ENCODE peak calls at places on chromosome 1, in six cellular contexts. G is C1 segment of cervical spinal cord; I is sigmoid colon; A is Kasumi-1; Z is activated naive CD4-positive, alpha-beta T cell; J is psoas muscle. H is an unnamed sample.

GRCh38 chr1:200040516-200041138 is 13.1 kb downstream of the NR5A2 start:
- DNase-seq in A (no peak), J (no peak), I (no peak), Z (no peak), G (no peak), H (peak)

GRCh38 chr1:176692431-176692830 is 229.5 kb downstream of the PAPPA2 start:
- DNase-seq in J (peak), Z (no peak), A (no peak), G (no peak), I (peak), H (peak)

GRCh38 chr1:165117482-165117881 is 239.0 kb downstream of the LMX1A start:
- DNase-seq in I (no peak), J (no peak), A (no peak), G (no peak), Z (no peak), H (peak)

GRCh38 chr1:207971511-207972224 is 60.7 kb upstream of the CD34 start:
- DNase-seq in A (no peak), I (no peak), Z (no peak), G (no peak), J (no peak), H (no peak)

GRCh38 chr1:61481313-61481712 is 243.6 kb downstream of the TM2D1 start:
- DNase-seq in G (no peak), Z (no peak), A (no peak), I (no peak), J (no peak), H (no peak)

GRCh38 chr1:183209533-183210158 is 23.6 kb downstream of the LAMC2 start:
- DNase-seq in A (no peak), G (no peak), J (no peak), I (no peak), Z (no peak), H (no peak)

GRCh38 chr1:7827134-7827955 is 25.5 kb downstream of the UTS2 start:
- DNase-seq in G (no peak), A (no peak), I (no peak), Z (peak), J (no peak), H (no peak)

GRCh38 chr1:198298653-198299052 is 141.9 kb downstream of the NEK7 start:
- DNase-seq in G (no peak), Z (no peak), J (no peak), A (no peak), I (no peak), H (no peak)

GRCh38 chr1:248691567-248692155 is 10.9 kb downstream of the OR14I1 start:
- DNase-seq in A (no peak), G (no peak), I (no peak), Z (no peak), J (no peak), H (no peak)